ENCODE peak calls at places on chromosomes 12 and 14, in six cellular contexts. T is activated CD4-positive, alpha-beta T cell treated with anti-CD3 and anti-CD28 coated beads for 4 hours; O is GDM1; I is uterus; V is effector CD4-positive, alpha-beta T cell; L is coronary artery. F is an unnamed sample.

GRCh38 chr12:46964496-46965098 is 114.8 kb upstream of the PCED1B start:
- DNase-seq in T (no peak), V (no peak), I (no peak), O (no peak), L (no peak), F (peak)

GRCh38 chr12:94571556-94571955 is 78.8 kb downstream of the TMCC3 start:
- DNase-seq in V (no peak), O (no peak), T (no peak), I (peak), L (no peak), F (peak)

GRCh38 chr14:100306506-100307214 is 416 bp upstream of the SLC25A29 start:
- DNase-seq in L (peak), V (peak), T (peak), O (peak), I (peak), F (peak)

GRCh38 chr12:10695852-10696251 is 22.0 kb upstream of the STYK1 start:
- DNase-seq in L (no peak), O (no peak), V (no peak), T (no peak), I (no peak), F (peak)

GRCh38 chr14:95774265-95775160 is 60.6 kb upstream of the TCL1A start:
- DNase-seq in I (peak), T (peak), V (peak), L (no peak), O (no peak), F (peak)

GRCh38 chr14:22375321-22375930 is 213.6 kb downstream of the DAD1 start:
- DNase-seq in O (peak), I (no peak), L (no peak), T (no peak), V (no peak), F (peak)

GRCh38 chr12:104699489-104700194 is 242.9 kb downstream of the CHST11 start:
- DNase-seq in T (no peak), I (no peak), O (no peak), L (no peak), V (no peak), F (no peak)

GRCh38 chr14:74504874-74505617 is 11.5 kb downstream of the ISCA2 start:
- DNase-seq in L (peak), I (no peak), O (no peak), T (no peak), V (no peak), F (no peak)

GRCh38 chr12:93186131-93186530 is 191.6 kb upstream of the NUDT4 start:
- DNase-seq in L (no peak), V (no peak), O (no peak), I (no peak), T (no peak), F (peak)

GRCh38 chr12:75887979-75888378 is 143.6 kb downstream of the PHLDA1 start:
- DNase-seq in T (no peak), V (no peak), O (no peak), L (no peak), I (no peak), F (no peak)

GRCh38 chr14:74882103-74882920 is 596 bp downstream of the DLST start:
- DNase-seq in I (no peak), T (peak), O (no peak), L (no peak), V (peak), F (no peak)

GRCh38 chr12:24977060-24977459 is 28.2 kb upstream of the BCAT1 start:
- DNase-seq in L (no peak), T (no peak), I (no peak), V (no peak), O (no peak), F (no peak)

GRCh38 chr12:56040963-56041578 is 647 bp upstream of the RPS26 start:
- DNase-seq in T (no peak), L (no peak), O (no peak), V (no peak), I (no peak), F (no peak)

GRCh38 chr14:55071870-55072640 is 20.6 kb downstream of the MAPK1IP1L start:
- DNase-seq in L (no peak), I (no peak), V (no peak), O (no peak), T (no peak), F (peak)

GRCh38 chr12:3972576-3972975 is 99.4 kb upstream of the PARP11 start:
- DNase-seq in T (no peak), L (peak), V (no peak), O (no peak), I (no peak), F (no peak)

GRCh38 chr12:83390186-83390585 is 703.5 kb downstream of the TMTC2 start:
- DNase-seq in I (no peak), L (no peak), V (no peak), O (no peak), T (no peak), F (no peak)

GRCh38 chr12:116492703-116493324 is 66.4 kb upstream of the MAP1LC3B2 start:
- DNase-seq in V (no peak), I (no peak), O (peak), L (no peak), T (no peak), F (no peak)

GRCh38 chr12:43898474-43898873 is 62.6 kb downstream of the TMEM117 start:
- DNase-seq in V (no peak), I (no peak), L (no peak), T (no peak), O (no peak), F (no peak)

GRCh38 chr12:108307006-108307405 is 32.1 kb downstream of the CMKLR1 start:
- DNase-seq in I (no peak), T (no peak), O (peak), V (no peak), L (no peak), F (no peak)

GRCh38 chr14:104280085-104280901 is 141.9 kb downstream of the KIF26A start:
- DNase-seq in T (no peak), O (no peak), V (no peak), I (peak), L (peak), F (no peak)

GRCh38 chr14:61101803-61102548 is 120.9 kb downstream of the SLC38A6 start:
- DNase-seq in V (no peak), I (no peak), T (no peak), L (no peak), O (no peak), F (peak)

GRCh38 chr12:79233341-79233761 is 368.8 kb downstream of the SYT1 start:
- DNase-seq in L (no peak), V (no peak), T (no peak), O (no peak), I (no peak), F (no peak)

F was measured in trophoblast cell.